ENCODE peak calls at places on chromosomes 2 and 18, in six cellular contexts. F is left lung; X is PC-3; L is lower lobe of right lung; C is CD4-positive, CD25-positive, alpha-beta regulatory T cell; E is tibial artery. Y is an unnamed sample. For H3K9me3 and H3K4me1, the result is how much of the 10 kb centered on the place peaks cover.

GRCh38 chr18:27871731-27872130 is 305.2 kb downstream of the CDH2 start:
- DNase-seq in L (no peak), F (no peak), C (no peak), E (no peak), X (no peak), Y (no peak)

GRCh38 chr2:47720036-47720435 is 62.9 kb upstream of the MSH6 start:
- DNase-seq in F (no peak), X (no peak), E (no peak), L (no peak), C (no peak), Y (no peak)

GRCh38 chr2:232502901-232503791 is 15.5 kb upstream of the ECEL1 start:
- DNase-seq in C (no peak), E (no peak), X (no peak), L (no peak), F (no peak), Y (peak)

GRCh38 chr2:204917089-204917701 is 371.9 kb downstream of the PARD3B start:
- DNase-seq in E (no peak), F (no peak), X (no peak), C (no peak), L (no peak), Y (no peak)

GRCh38 chr2:126936219-126936618 is 37.5 kb downstream of the TEX51 start:
- DNase-seq in E (no peak), L (no peak), C (no peak), X (no peak), F (no peak), Y (no peak)

GRCh38 chr2:20444993-20445910 is 1.6 kb upstream of the RHOB start:
- DNase-seq in E (peak), L (no peak), X (no peak), C (no peak), F (peak), Y (no peak)

GRCh38 chr2:127814677-127815076 is 3.7 kb upstream of the WDR33 start:
- DNase-seq in C (no peak), X (no peak), L (no peak), E (no peak), F (no peak), Y (no peak)

GRCh38 chr2:28544405-28544914 is 48.6 kb downstream of the PLB1 start:
- DNase-seq in L (no peak), C (peak), F (no peak), E (no peak), X (no peak), Y (peak)

GRCh38 chr2:161954103-161954502 is 119.9 kb downstream of the DPP4 start:
- DNase-seq in E (no peak), C (peak), F (no peak), L (no peak), X (no peak), Y (peak)

GRCh38 chr2:23862716-23863426 is 64.1 kb downstream of the ATAD2B start:
- DNase-seq in F (no peak), C (no peak), E (no peak), X (peak), L (no peak), Y (no peak)

GRCh38 chr2:144708641-144709040 is 188.7 kb upstream of the ZEB2 start:
- DNase-seq in L (no peak), E (no peak), X (no peak), F (no peak), C (no peak), Y (no peak)

GRCh38 chr2:120777787-120778186 is 42.1 kb downstream of the GLI2 start:
- DNase-seq in X (no peak), F (no peak), C (no peak), L (no peak), E (no peak), Y (no peak)

GRCh38 chr18:44733069-44733753 is 52.5 kb downstream of the SETBP1 start:
- DNase-seq in C (no peak), X (peak), F (no peak), E (peak), L (no peak), Y (no peak)

GRCh38 chr2:151097930-151098329 is 163.7 kb downstream of the RBM43 start:
- DNase-seq in E (no peak), C (no peak), L (no peak), X (no peak), F (no peak), Y (no peak)

GRCh38 chr2:104025296-104025695 is 828.6 kb upstream of the POU3F3 start:
- DNase-seq in X (no peak), L (no peak), C (no peak), E (no peak), F (no peak), Y (no peak)

GRCh38 chr18:63181706-63182105 is 137.9 kb downstream of the BCL2 start:
- DNase-seq in C (no peak), X (no peak), L (no peak), F (no peak), E (no peak), Y (no peak)

GRCh38 chr2:218883491-218884490 is 3.1 kb downstream of the WNT10A start:
- DNase-seq in L (no peak), F (no peak), X (no peak), E (no peak), C (no peak), Y (peak)

GRCh38 chr2:142741764-142742269 is 135.6 kb upstream of the KYNU start:
- DNase-seq in X (no peak), E (no peak), F (no peak), C (no peak), L (no peak), Y (no peak)

GRCh38 chr2:234536218-234536989 is 39.5 kb upstream of the ARL4C start:
- DNase-seq in C (no peak), X (no peak), F (no peak), E (no peak), L (no peak), Y (no peak)

GRCh38 chr2:96860065-96861029 is 2.5 kb upstream of the ANKRD39 start:
- DNase-seq in L (no peak), F (no peak), E (no peak), X (no peak), C (no peak), Y (no peak)

GRCh38 chr18:57664600-57665165 is 43.0 kb upstream of the NARS1 start:
- DNase-seq in C (no peak), F (no peak), X (no peak), L (no peak), E (no peak), Y (no peak)

GRCh38 chr18:34114996-34115395 is 109.7 kb downstream of the NOL4 start:
- DNase-seq in E (no peak), X (no peak), C (no peak), F (no peak), L (no peak), Y (no peak)
- H3K27ac ChIP-seq in E (no peak), X (no peak), C (no peak), F (no peak), L (no peak), Y (no peak)

GRCh38 chr2:80610108-80610507 is 305.6 kb upstream of the LRRTM1 start:
- DNase-seq in F (no peak), C (no peak), L (no peak), X (no peak), E (no peak), Y (no peak)
- H3K9me3 ChIP-seq in F (under half), C (under half), L (under half), X (under half), E (under half), Y (under half)

GRCh38 chr2:207240649-207241048 is 74.9 kb upstream of the KLF7 start:
- DNase-seq in C (peak), E (no peak), X (no peak), F (no peak), L (no peak), Y (no peak)

GRCh38 chr2:207243601-207244000 is 77.9 kb upstream of the KLF7 start:
- DNase-seq in L (no peak), X (no peak), E (no peak), C (no peak), F (no peak), Y (no peak)

GRCh38 chr2:207239754-207240494 is 74.2 kb upstream of the KLF7 start:
- DNase-seq in C (peak), X (peak), L (no peak), E (no peak), F (no peak), Y (no peak)

GRCh38 chr2:207239222-207239674 is 73.5 kb upstream of the KLF7 start:
- DNase-seq in F (peak), L (peak), E (peak), C (no peak), X (peak), Y (no peak)

GRCh38 chr2:207241198-207241597 is 75.5 kb upstream of the KLF7 start:
- DNase-seq in X (peak), E (no peak), F (no peak), L (no peak), C (peak), Y (no peak)
- H3K4me1 ChIP-seq in X (under half), E (under half), F (under half), L (under half), C (under half), Y (under half)

DNA sequence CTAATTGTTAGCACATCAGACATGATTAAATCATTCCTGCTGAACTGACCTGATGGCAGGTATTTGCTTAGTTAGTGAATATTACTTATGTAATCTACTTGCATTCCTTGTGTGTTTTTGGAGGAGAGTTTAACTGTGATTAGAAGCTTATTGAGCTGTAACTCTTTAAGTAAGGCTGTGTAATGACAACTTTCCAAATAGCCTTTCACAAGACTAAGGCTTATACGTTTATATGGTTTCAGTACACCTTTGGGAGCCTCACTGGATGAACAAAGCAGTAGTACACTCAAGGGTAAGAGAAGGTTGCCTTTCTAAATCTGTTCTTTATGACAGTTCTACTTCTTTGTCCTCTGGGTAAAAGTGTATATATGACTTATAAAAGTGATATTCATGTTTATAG is 4.3 kb downstream of the ITPRID2 start:
- DNase-seq in E (no peak), F (no peak), L (no peak), C (no peak), X (no peak), Y (no peak)
- H3K27ac ChIP-seq in E (no peak), F (no peak), L (no peak), C (no peak), X (no peak), Y (no peak)

GRCh38 chr2:9846554-9846953 is 3.3 kb downstream of the TAF1B start:
- DNase-seq in E (no peak), C (no peak), L (no peak), F (no peak), X (peak), Y (no peak)
- H3K9me3 ChIP-seq in E (under half), C (under half), L (under half), F (under half), X (under half), Y (under half)

GRCh38 chr2:225032249-225032648 is 10.0 kb downstream of the DOCK10 start:
- DNase-seq in F (no peak), E (no peak), X (no peak), L (no peak), C (no peak), Y (no peak)

GRCh38 chr2:225030089-225030653 is 12.1 kb downstream of the DOCK10 start:
- DNase-seq in E (no peak), C (no peak), X (no peak), F (no peak), L (no peak), Y (peak)

GRCh38 chr2:225033440-225034390 is 8.6 kb downstream of the DOCK10 start:
- DNase-seq in C (no peak), E (no peak), X (no peak), L (no peak), F (no peak), Y (no peak)

GRCh38 chr2:225030893-225031292 is 11.4 kb downstream of the DOCK10 start:
- DNase-seq in E (no peak), L (no peak), F (no peak), C (no peak), X (no peak), Y (no peak)

GRCh38 chr2:225031599-225031998 is 10.7 kb downstream of the DOCK10 start:
- DNase-seq in F (no peak), X (no peak), C (no peak), L (no peak), E (no peak), Y (no peak)
- H3K4me1 ChIP-seq in F (under half), X (under half), C (under half), L (under half), E (under half), Y (half or more)

DNA sequence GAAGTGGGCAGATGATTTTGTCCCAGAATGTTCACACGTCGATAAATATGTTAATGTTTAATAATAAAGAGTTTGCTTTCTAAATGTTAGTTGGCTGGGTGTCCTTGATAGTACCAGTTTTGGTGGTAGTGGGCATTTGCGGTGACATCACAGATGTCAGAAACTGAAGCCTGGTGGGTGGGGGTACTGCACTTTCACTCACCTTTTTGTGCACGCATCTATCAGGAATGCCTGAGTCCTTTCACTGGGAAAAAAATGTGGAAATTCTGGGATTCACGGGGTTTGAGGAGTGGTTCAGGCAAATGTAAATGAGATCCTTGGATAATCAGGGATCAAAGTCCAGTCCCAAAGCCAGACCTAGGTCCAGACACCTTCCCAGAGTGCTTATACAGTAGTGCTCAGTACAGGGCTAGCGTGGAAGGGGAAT is 3.2 kb downstream of the EPAS1 start:
- DNase-seq in X (no peak), E (no peak), C (no peak), L (no peak), F (no peak), Y (no peak)
- H3K27ac ChIP-seq in X (peak), E (peak), C (no peak), L (peak), F (peak), Y (no peak)